ENCODE peak calls at places on chromosomes 4 and X, in seven cellular contexts. One of them, this sample, is unnamed.

GRCh38 chr4:67430989-67431388 is 114.3 kb downstream of the CENPC start:
- DNase-seq in A549: no peak
- DNase-seq in left ventricle myocardium inferior: no peak
- DNase-seq in AG09319: no peak
- DNase-seq in GM06990: no peak
- DNase-seq in tibial artery: no peak
- DNase-seq in IMR-90: no peak
- DNase-seq in this sample: no peak

GRCh38 chr4:57077550-57078311 is 32.5 kb downstream of the IGFBP7 start:
- DNase-seq in tibial artery: no peak
- DNase-seq in A549: peak
- DNase-seq in AG09319: no peak
- DNase-seq in GM06990: no peak
- DNase-seq in IMR-90: peak
- DNase-seq in left ventricle myocardium inferior: no peak
- DNase-seq in this sample: no peak

GRCh38 chr4:56240554-56241190 is 146.6 kb downstream of the AASDH start:
- DNase-seq in left ventricle myocardium inferior: no peak
- DNase-seq in tibial artery: no peak
- DNase-seq in IMR-90: no peak
- DNase-seq in AG09319: no peak
- DNase-seq in A549: no peak
- DNase-seq in GM06990: no peak
- DNase-seq in this sample: no peak

GRCh38 chr4:74805601-74806000 is 11.3 kb upstream of the BTC start:
- DNase-seq in IMR-90: peak
- DNase-seq in left ventricle myocardium inferior: no peak
- DNase-seq in A549: peak
- DNase-seq in AG09319: no peak
- DNase-seq in GM06990: no peak
- DNase-seq in tibial artery: no peak
- DNase-seq in this sample: no peak

GRCh38 chrX:80812176-80812575 is 2.5 kb upstream of the BRWD3 start:
- DNase-seq in GM06990: no peak
- DNase-seq in IMR-90: peak
- DNase-seq in AG09319: no peak
- DNase-seq in tibial artery: no peak
- DNase-seq in A549: peak
- DNase-seq in left ventricle myocardium inferior: peak
- DNase-seq in this sample: no peak

GRCh38 chr4:40515398-40516293 is 114.0 kb downstream of the RBM47 start:
- DNase-seq in GM06990: peak
- DNase-seq in AG09319: no peak
- DNase-seq in tibial artery: no peak
- DNase-seq in A549: peak
- DNase-seq in IMR-90: no peak
- DNase-seq in left ventricle myocardium inferior: no peak
- DNase-seq in this sample: peak

GRCh38 chr4:53963786-53964185 is 100.6 kb downstream of the CHIC2 start:
- DNase-seq in GM06990: no peak
- DNase-seq in left ventricle myocardium inferior: no peak
- DNase-seq in tibial artery: no peak
- DNase-seq in A549: no peak
- DNase-seq in AG09319: no peak
- DNase-seq in IMR-90: no peak
- DNase-seq in this sample: no peak

GRCh38 chr4:25694466-25694865 is 38.8 kb downstream of the SLC34A2 start:
- DNase-seq in A549: peak
- DNase-seq in AG09319: no peak
- DNase-seq in GM06990: no peak
- DNase-seq in left ventricle myocardium inferior: no peak
- DNase-seq in IMR-90: peak
- DNase-seq in tibial artery: no peak
- DNase-seq in this sample: no peak

GRCh38 chrX:16188687-16189086 is 21.4 kb downstream of the MAGEB17 start:
- DNase-seq in AG09319: no peak
- DNase-seq in GM06990: no peak
- DNase-seq in left ventricle myocardium inferior: no peak
- DNase-seq in IMR-90: peak
- DNase-seq in tibial artery: no peak
- DNase-seq in A549: no peak
- DNase-seq in this sample: no peak

GRCh38 chr4:173522874-173523395 is 7.1 kb downstream of the HAND2 start:
- DNase-seq in tibial artery: no peak
- DNase-seq in IMR-90: no peak
- DNase-seq in AG09319: no peak
- DNase-seq in A549: no peak
- DNase-seq in left ventricle myocardium inferior: peak
- DNase-seq in GM06990: no peak
- DNase-seq in this sample: peak

GRCh38 chr4:145709843-145710242 is 29.9 kb downstream of the C4orf51 start:
- DNase-seq in tibial artery: no peak
- DNase-seq in left ventricle myocardium inferior: no peak
- DNase-seq in AG09319: peak
- DNase-seq in GM06990: peak
- DNase-seq in A549: no peak
- DNase-seq in IMR-90: peak
- DNase-seq in this sample: peak

DNA sequence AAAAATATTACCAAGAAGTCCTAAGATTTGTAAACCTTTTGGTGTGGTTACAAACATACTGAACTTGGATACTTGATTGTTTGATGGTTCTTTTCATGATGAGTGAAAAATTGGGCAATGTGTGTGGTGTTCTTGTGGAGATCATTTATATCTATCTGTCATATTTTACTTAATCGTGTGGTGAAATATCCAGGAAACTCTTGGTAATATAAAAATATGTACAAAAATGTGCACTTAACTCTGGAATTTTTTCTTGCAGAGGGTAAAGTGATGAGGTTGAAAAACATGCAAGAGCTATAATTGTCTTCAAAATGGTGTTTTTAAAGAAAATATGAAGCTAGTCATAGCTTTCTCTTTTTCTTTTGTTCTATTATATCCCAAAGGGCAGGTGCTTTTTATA is 2.8 kb downstream of the DCUN1D4 start:
- DNase-seq in AG09319: no peak
- DNase-seq in A549: no peak
- DNase-seq in GM06990: no peak
- DNase-seq in IMR-90: no peak
- DNase-seq in left ventricle myocardium inferior: no peak
- DNase-seq in tibial artery: no peak
- DNase-seq in this sample: no peak
- TF ChIP-seq CTCF in AG09319: no peak
- TF ChIP-seq CTCF in A549: no peak
- TF ChIP-seq CTCF in GM06990: no peak
- TF ChIP-seq CTCF in IMR-90: no peak
- TF ChIP-seq CTCF in left ventricle myocardium inferior: no peak
- TF ChIP-seq CTCF in tibial artery: no peak
- TF ChIP-seq CTCF in this sample: no peak

GRCh38 chr4:176794151-176794550 is 1.4 kb upstream of the VEGFC start:
- DNase-seq in IMR-90: peak
- DNase-seq in GM06990: no peak
- DNase-seq in A549: peak
- DNase-seq in left ventricle myocardium inferior: no peak
- DNase-seq in tibial artery: no peak
- DNase-seq in AG09319: peak
- DNase-seq in this sample: no peak
- TF ChIP-seq CTCF in IMR-90: no peak
- TF ChIP-seq CTCF in GM06990: no peak
- TF ChIP-seq CTCF in A549: no peak
- TF ChIP-seq CTCF in left ventricle myocardium inferior: no peak
- TF ChIP-seq CTCF in tibial artery: no peak
- TF ChIP-seq CTCF in AG09319: no peak
- TF ChIP-seq CTCF in this sample: no peak

DNA sequence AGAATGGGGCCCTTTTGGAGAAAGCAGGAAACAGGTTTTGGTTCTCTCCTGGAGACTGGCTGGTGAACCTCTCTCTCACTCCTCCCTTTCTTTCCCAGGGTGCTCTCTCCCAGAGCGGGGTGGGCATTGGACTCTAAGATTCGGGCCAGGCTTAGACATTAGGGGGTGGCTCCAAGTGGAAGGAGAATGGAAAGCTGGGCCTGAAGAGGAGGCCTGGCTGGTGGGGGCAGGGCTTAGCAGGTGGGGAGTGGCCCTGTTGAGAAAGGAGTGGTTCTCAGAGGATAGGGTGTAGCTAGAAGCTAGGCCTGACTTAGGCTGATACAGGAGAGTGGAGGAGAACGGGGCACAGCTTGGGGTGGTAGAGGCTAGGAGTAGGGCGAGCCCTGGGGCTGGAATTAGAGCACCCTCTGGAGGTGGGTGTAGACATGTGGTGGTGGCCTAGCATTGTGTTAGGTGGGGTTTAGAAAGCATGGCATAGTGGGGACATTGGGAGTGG is 5.7 kb downstream of the PLP2 start:
- DNase-seq in AG09319: no peak
- DNase-seq in left ventricle myocardium inferior: no peak
- DNase-seq in IMR-90: no peak
- DNase-seq in GM06990: no peak
- DNase-seq in tibial artery: no peak
- DNase-seq in A549: peak
- DNase-seq in this sample: no peak
- TF ChIP-seq CTCF in AG09319: no peak
- TF ChIP-seq CTCF in left ventricle myocardium inferior: no peak
- TF ChIP-seq CTCF in IMR-90: no peak
- TF ChIP-seq CTCF in GM06990: peak
- TF ChIP-seq CTCF in tibial artery: no peak
- TF ChIP-seq CTCF in A549: peak
- TF ChIP-seq CTCF in this sample: no peak

GRCh38 chrX:109475174-109475891 is 6.6 kb downstream of the GUCY2F start:
- DNase-seq in left ventricle myocardium inferior: peak
- DNase-seq in AG09319: no peak
- DNase-seq in GM06990: peak
- DNase-seq in IMR-90: peak
- DNase-seq in A549: peak
- DNase-seq in tibial artery: no peak
- DNase-seq in this sample: no peak

GRCh38 chrX:109472939-109473713 is 8.8 kb downstream of the GUCY2F start:
- DNase-seq in tibial artery: no peak
- DNase-seq in A549: peak
- DNase-seq in AG09319: no peak
- DNase-seq in left ventricle myocardium inferior: no peak
- DNase-seq in GM06990: no peak
- DNase-seq in IMR-90: peak
- DNase-seq in this sample: peak
- TF ChIP-seq CTCF in tibial artery: no peak
- TF ChIP-seq CTCF in A549: no peak
- TF ChIP-seq CTCF in AG09319: no peak
- TF ChIP-seq CTCF in left ventricle myocardium inferior: no peak
- TF ChIP-seq CTCF in GM06990: peak
- TF ChIP-seq CTCF in IMR-90: peak
- TF ChIP-seq CTCF in this sample: peak

DNA sequence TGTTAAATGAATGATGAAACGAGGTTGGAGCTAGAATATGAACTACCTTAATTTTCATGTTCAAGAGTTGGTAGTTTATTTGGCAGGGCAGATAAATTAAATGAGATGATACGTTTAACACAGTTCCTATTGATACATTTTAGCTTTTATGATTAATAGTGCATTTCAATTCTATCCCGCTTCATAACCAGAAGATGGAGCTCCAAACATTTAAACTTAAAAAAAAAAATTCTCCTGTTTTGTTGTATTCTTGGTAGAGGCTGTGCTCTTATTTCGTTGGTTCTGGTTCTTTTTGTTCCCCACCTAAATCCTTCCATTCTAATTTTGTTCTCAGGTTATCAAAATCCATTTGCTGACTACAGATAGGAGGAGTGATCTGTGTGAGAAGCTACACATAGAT is 71.8 kb upstream of the PTPN13 start:
- DNase-seq in IMR-90: no peak
- DNase-seq in tibial artery: no peak
- DNase-seq in left ventricle myocardium inferior: no peak
- DNase-seq in AG09319: no peak
- DNase-seq in GM06990: no peak
- DNase-seq in A549: no peak
- DNase-seq in this sample: no peak
- TF ChIP-seq CTCF in IMR-90: peak
- TF ChIP-seq CTCF in tibial artery: peak
- TF ChIP-seq CTCF in left ventricle myocardium inferior: peak
- TF ChIP-seq CTCF in AG09319: peak
- TF ChIP-seq CTCF in GM06990: peak
- TF ChIP-seq CTCF in A549: no peak
- TF ChIP-seq CTCF in this sample: peak

DNA sequence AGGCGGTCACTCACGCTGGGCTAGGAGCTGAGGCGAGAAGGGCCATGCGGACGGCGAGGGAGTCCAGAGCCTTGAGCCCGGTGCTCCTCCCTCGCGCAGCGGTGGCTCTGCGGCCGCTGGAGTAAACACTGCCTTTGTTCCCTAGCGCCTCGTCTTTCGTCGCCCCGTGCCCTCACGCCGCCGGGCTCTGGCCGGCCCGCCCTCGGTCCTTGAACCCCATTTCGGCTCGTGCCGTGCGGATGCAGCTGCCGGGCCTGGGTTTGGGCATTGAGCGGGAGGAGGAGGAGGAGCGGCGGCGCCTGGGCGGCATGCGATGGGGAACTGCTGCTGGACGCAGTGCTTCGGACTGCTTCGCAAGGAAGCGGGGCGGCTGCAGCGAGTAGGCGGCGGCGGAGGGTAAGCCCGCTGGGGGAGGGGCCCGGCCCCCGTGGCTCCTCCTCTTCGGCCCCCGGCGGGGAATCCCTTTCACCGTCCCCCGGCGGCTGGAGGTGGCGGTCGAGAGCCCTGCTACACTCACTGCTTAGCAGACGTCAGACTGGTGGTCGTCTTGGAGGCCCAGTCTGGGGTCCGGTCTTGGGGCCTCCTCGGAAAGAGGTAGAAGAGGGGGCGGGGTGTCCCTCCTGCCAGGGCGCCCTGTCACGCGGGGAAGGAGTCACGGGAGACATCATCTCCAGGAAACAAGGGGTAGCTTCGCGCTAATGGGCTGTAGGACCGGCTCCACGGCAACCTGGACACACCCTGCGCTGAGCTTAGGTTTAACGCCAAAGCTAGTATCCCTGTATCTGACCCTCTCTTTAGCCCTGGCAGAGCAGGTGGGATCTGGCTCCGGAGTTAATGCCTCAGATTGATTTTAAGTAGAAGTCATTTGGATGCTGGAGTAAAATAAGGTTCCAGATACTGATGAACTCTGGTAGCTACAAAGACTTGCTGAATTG is at the start of gene AP1AR:
- DNase-seq in AG09319: no peak
- DNase-seq in left ventricle myocardium inferior: peak
- DNase-seq in GM06990: peak
- DNase-seq in IMR-90: peak
- DNase-seq in A549: peak
- DNase-seq in tibial artery: peak
- DNase-seq in this sample: peak
- TF ChIP-seq CTCF in AG09319: peak
- TF ChIP-seq CTCF in left ventricle myocardium inferior: peak
- TF ChIP-seq CTCF in GM06990: peak
- TF ChIP-seq CTCF in IMR-90: peak
- TF ChIP-seq CTCF in A549: no peak
- TF ChIP-seq CTCF in tibial artery: no peak
- TF ChIP-seq CTCF in this sample: peak

This sample was measured in GM13977.